ENCODE peak calls at places on chromosome 3, in nine cellular contexts. One of them, this sample, is unnamed.

GRCh38 chr3:8625991-8626390 is 18.6 kb downstream of the SSUH2 start:
- DNase-seq in heart left ventricle: no peak
- DNase-seq in uterus: no peak
- DNase-seq in AG10803: peak
- DNase-seq in lower leg skin: no peak
- DNase-seq in adrenal gland: no peak
- DNase-seq in kidney epithelial cell: no peak
- DNase-seq in fibroblast of lung: no peak
- DNase-seq in left ventricle myocardium inferior: no peak
- DNase-seq in this sample: no peak

GRCh38 chr3:16828815-16829214 is 55.9 kb upstream of the PLCL2 start:
- DNase-seq in heart left ventricle: no peak
- DNase-seq in uterus: no peak
- DNase-seq in AG10803: peak
- DNase-seq in lower leg skin: no peak
- DNase-seq in adrenal gland: peak
- DNase-seq in kidney epithelial cell: no peak
- DNase-seq in fibroblast of lung: peak
- DNase-seq in left ventricle myocardium inferior: no peak
- DNase-seq in this sample: peak

GRCh38 chr3:139302801-139303113 is 41.1 kb upstream of the MRPS22 start:
- DNase-seq in heart left ventricle: no peak
- DNase-seq in uterus: no peak
- DNase-seq in AG10803: no peak
- DNase-seq in lower leg skin: no peak
- DNase-seq in adrenal gland: no peak
- DNase-seq in kidney epithelial cell: no peak
- DNase-seq in fibroblast of lung: no peak
- DNase-seq in left ventricle myocardium inferior: no peak
- DNase-seq in this sample: no peak

GRCh38 chr3:172752651-172753050 is 2.1 kb downstream of the ECT2 start:
- DNase-seq in heart left ventricle: no peak
- DNase-seq in uterus: no peak
- DNase-seq in AG10803: no peak
- DNase-seq in lower leg skin: no peak
- DNase-seq in adrenal gland: no peak
- DNase-seq in kidney epithelial cell: no peak
- DNase-seq in fibroblast of lung: no peak
- DNase-seq in left ventricle myocardium inferior: no peak
- DNase-seq in this sample: no peak

GRCh38 chr3:113668015-113668414 is 28.4 kb downstream of the USF3 start:
- DNase-seq in heart left ventricle: no peak
- DNase-seq in uterus: no peak
- DNase-seq in AG10803: peak
- DNase-seq in lower leg skin: no peak
- DNase-seq in adrenal gland: no peak
- DNase-seq in kidney epithelial cell: peak
- DNase-seq in fibroblast of lung: peak
- DNase-seq in left ventricle myocardium inferior: no peak
- DNase-seq in this sample: peak

GRCh38 chr3:85554153-85554552 is 595.4 kb downstream of the CADM2 start:
- DNase-seq in heart left ventricle: no peak
- DNase-seq in uterus: no peak
- DNase-seq in AG10803: no peak
- DNase-seq in lower leg skin: no peak
- DNase-seq in adrenal gland: no peak
- DNase-seq in kidney epithelial cell: no peak
- DNase-seq in fibroblast of lung: no peak
- DNase-seq in left ventricle myocardium inferior: no peak
- DNase-seq in this sample: no peak

GRCh38 chr3:15514663-15515357 is 6.7 kb downstream of the COLQ start:
- DNase-seq in heart left ventricle: no peak
- DNase-seq in uterus: no peak
- DNase-seq in AG10803: no peak
- DNase-seq in lower leg skin: no peak
- DNase-seq in adrenal gland: no peak
- DNase-seq in kidney epithelial cell: no peak
- DNase-seq in fibroblast of lung: no peak
- DNase-seq in left ventricle myocardium inferior: no peak
- DNase-seq in this sample: no peak

GRCh38 chr3:170589113-170589512 is 3.2 kb upstream of the SLC7A14 start:
- DNase-seq in heart left ventricle: no peak
- DNase-seq in uterus: no peak
- DNase-seq in AG10803: no peak
- DNase-seq in lower leg skin: no peak
- DNase-seq in adrenal gland: no peak
- DNase-seq in kidney epithelial cell: no peak
- DNase-seq in fibroblast of lung: no peak
- DNase-seq in left ventricle myocardium inferior: no peak
- DNase-seq in this sample: no peak

GRCh38 chr3:27570421-27571106 is 86.4 kb upstream of the SLC4A7 start:
- DNase-seq in heart left ventricle: peak
- DNase-seq in uterus: no peak
- DNase-seq in AG10803: peak
- DNase-seq in lower leg skin: peak
- DNase-seq in adrenal gland: peak
- DNase-seq in kidney epithelial cell: no peak
- DNase-seq in fibroblast of lung: no peak
- DNase-seq in left ventricle myocardium inferior: peak
- DNase-seq in this sample: no peak

GRCh38 chr3:115401891-115402501 is 221.3 kb upstream of the GAP43 start:
- DNase-seq in heart left ventricle: no peak
- DNase-seq in uterus: no peak
- DNase-seq in AG10803: peak
- DNase-seq in lower leg skin: no peak
- DNase-seq in adrenal gland: no peak
- DNase-seq in kidney epithelial cell: no peak
- DNase-seq in fibroblast of lung: peak
- DNase-seq in left ventricle myocardium inferior: no peak
- DNase-seq in this sample: no peak

GRCh38 chr3:149267565-149267964 is 45.9 kb upstream of the CP start:
- DNase-seq in heart left ventricle: no peak
- DNase-seq in uterus: no peak
- DNase-seq in AG10803: no peak
- DNase-seq in lower leg skin: no peak
- DNase-seq in adrenal gland: no peak
- DNase-seq in kidney epithelial cell: no peak
- DNase-seq in fibroblast of lung: no peak
- DNase-seq in left ventricle myocardium inferior: no peak
- DNase-seq in this sample: no peak

GRCh38 chr3:149269687-149270086 is 48.1 kb upstream of the CP start:
- DNase-seq in heart left ventricle: no peak
- DNase-seq in uterus: no peak
- DNase-seq in AG10803: no peak
- DNase-seq in lower leg skin: no peak
- DNase-seq in adrenal gland: no peak
- DNase-seq in kidney epithelial cell: no peak
- DNase-seq in fibroblast of lung: no peak
- DNase-seq in left ventricle myocardium inferior: no peak
- DNase-seq in this sample: no peak

GRCh38 chr3:149263856-149264255 is 42.2 kb upstream of the CP start:
- DNase-seq in heart left ventricle: no peak
- DNase-seq in uterus: no peak
- DNase-seq in AG10803: no peak
- DNase-seq in lower leg skin: no peak
- DNase-seq in adrenal gland: no peak
- DNase-seq in kidney epithelial cell: no peak
- DNase-seq in fibroblast of lung: no peak
- DNase-seq in left ventricle myocardium inferior: no peak
- DNase-seq in this sample: no peak

GRCh38 chr3:149270180-149270579 is 48.6 kb upstream of the CP start:
- DNase-seq in heart left ventricle: no peak
- DNase-seq in uterus: no peak
- DNase-seq in AG10803: no peak
- DNase-seq in lower leg skin: no peak
- DNase-seq in adrenal gland: no peak
- DNase-seq in kidney epithelial cell: no peak
- DNase-seq in fibroblast of lung: peak
- DNase-seq in left ventricle myocardium inferior: no peak
- DNase-seq in this sample: no peak

GRCh38 chr3:149266733-149267132 is 45.1 kb upstream of the CP start:
- DNase-seq in heart left ventricle: no peak
- DNase-seq in uterus: no peak
- DNase-seq in AG10803: peak
- DNase-seq in lower leg skin: no peak
- DNase-seq in adrenal gland: no peak
- DNase-seq in kidney epithelial cell: no peak
- DNase-seq in fibroblast of lung: peak
- DNase-seq in left ventricle myocardium inferior: no peak
- DNase-seq in this sample: no peak
- TF ChIP-seq CTCF in heart left ventricle: no peak
- TF ChIP-seq CTCF in uterus: no peak
- TF ChIP-seq CTCF in AG10803: no peak
- TF ChIP-seq CTCF in lower leg skin: no peak
- TF ChIP-seq CTCF in adrenal gland: no peak
- TF ChIP-seq CTCF in kidney epithelial cell: no peak
- TF ChIP-seq CTCF in fibroblast of lung: no peak
- TF ChIP-seq CTCF in left ventricle myocardium inferior: no peak
- TF ChIP-seq CTCF in this sample: no peak

GRCh38 chr3:124982855-124983254 is 48.3 kb upstream of the MUC13 start:
- DNase-seq in heart left ventricle: no peak
- DNase-seq in uterus: no peak
- DNase-seq in AG10803: no peak
- DNase-seq in lower leg skin: no peak
- DNase-seq in adrenal gland: peak
- DNase-seq in kidney epithelial cell: no peak
- DNase-seq in fibroblast of lung: no peak
- DNase-seq in left ventricle myocardium inferior: no peak
- DNase-seq in this sample: peak

GRCh38 chr3:124985358-124985757 is 50.8 kb upstream of the MUC13 start:
- DNase-seq in heart left ventricle: peak
- DNase-seq in uterus: no peak
- DNase-seq in AG10803: peak
- DNase-seq in lower leg skin: peak
- DNase-seq in adrenal gland: no peak
- DNase-seq in kidney epithelial cell: no peak
- DNase-seq in fibroblast of lung: peak
- DNase-seq in left ventricle myocardium inferior: no peak
- DNase-seq in this sample: peak

GRCh38 chr3:124984754-124985153 is 50.2 kb upstream of the MUC13 start:
- DNase-seq in heart left ventricle: no peak
- DNase-seq in uterus: no peak
- DNase-seq in AG10803: no peak
- DNase-seq in lower leg skin: no peak
- DNase-seq in adrenal gland: no peak
- DNase-seq in kidney epithelial cell: no peak
- DNase-seq in fibroblast of lung: no peak
- DNase-seq in left ventricle myocardium inferior: no peak
- DNase-seq in this sample: no peak

GRCh38 chr3:124981472-124981871 is 46.9 kb upstream of the MUC13 start:
- DNase-seq in heart left ventricle: no peak
- DNase-seq in uterus: no peak
- DNase-seq in AG10803: no peak
- DNase-seq in lower leg skin: no peak
- DNase-seq in adrenal gland: no peak
- DNase-seq in kidney epithelial cell: no peak
- DNase-seq in fibroblast of lung: no peak
- DNase-seq in left ventricle myocardium inferior: no peak
- DNase-seq in this sample: no peak

DNA sequence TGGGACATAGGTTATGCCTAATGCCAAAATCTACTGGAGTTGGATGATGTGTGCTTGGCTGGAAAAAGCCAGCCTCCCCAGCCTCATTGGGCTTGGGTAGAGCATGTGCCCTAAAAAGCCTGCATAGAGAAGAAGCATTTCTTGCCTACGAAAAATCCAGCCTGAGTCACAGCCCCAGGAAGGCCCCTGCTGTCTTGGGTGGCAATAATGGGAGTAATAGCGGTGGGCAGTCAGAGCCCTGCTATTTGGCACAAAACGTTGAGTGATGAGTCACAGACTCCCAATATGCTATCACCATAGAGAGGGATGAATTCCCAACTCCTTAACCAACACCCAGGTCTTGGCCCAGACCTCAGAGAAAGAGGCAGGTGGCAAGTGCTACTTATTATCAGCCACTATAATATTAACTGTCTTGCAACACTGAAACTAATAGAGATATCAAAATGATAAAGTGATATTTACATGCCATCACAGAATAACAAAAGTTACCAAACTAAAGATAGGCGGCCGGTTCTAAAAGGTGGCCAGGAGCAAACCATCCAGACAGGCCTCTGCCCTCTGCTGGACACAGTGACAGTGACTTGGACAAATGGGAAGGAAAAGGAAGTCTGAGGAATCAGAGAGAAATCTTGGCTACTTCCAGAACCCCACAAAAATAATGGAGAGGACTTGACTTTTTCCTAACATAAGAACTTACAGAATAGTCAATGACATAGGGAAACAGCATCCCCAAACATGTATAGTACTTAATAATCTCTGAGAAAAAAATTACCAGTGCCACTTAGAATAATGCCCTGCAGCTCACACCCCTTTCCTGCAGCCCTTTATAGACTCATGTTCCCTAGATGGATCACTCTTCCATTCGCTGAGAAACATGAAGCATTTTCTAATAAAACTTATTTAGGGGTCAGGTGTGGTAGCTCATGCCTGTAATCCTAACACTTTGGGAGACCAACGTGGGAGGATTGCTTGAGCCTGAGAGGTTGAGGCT is 51.9 kb upstream of the MUC13 start:
- DNase-seq in heart left ventricle: peak
- DNase-seq in uterus: no peak
- DNase-seq in AG10803: peak
- DNase-seq in lower leg skin: no peak
- DNase-seq in adrenal gland: peak
- DNase-seq in kidney epithelial cell: peak
- DNase-seq in fibroblast of lung: peak
- DNase-seq in left ventricle myocardium inferior: no peak
- DNase-seq in this sample: peak
- TF ChIP-seq CTCF in heart left ventricle: peak
- TF ChIP-seq CTCF in uterus: no peak
- TF ChIP-seq CTCF in AG10803: peak
- TF ChIP-seq CTCF in lower leg skin: no peak
- TF ChIP-seq CTCF in adrenal gland: peak
- TF ChIP-seq CTCF in kidney epithelial cell: peak
- TF ChIP-seq CTCF in fibroblast of lung: peak
- TF ChIP-seq CTCF in left ventricle myocardium inferior: peak
- TF ChIP-seq CTCF in this sample: peak

DNA sequence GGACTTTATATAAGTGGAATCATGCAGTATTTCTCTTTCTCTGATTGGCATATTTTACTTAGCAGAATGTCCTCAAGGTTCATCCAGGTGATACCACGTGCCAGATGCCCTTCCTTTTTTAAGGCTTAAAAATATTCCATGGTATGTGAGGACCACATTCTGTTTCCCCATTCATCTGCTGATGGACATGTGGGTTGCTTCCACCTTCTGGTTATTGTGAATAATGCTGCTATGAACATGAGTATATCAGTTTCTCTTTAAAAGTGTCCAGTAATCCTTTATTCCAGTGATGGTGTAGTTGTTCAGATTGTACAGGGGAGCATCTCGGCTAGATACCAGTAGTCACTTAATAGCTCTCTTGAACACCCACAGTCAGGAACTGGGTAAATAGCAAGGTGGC is 50.4 kb upstream of the ATG7 start:
- DNase-seq in heart left ventricle: no peak
- DNase-seq in uterus: no peak
- DNase-seq in AG10803: no peak
- DNase-seq in lower leg skin: no peak
- DNase-seq in adrenal gland: no peak
- DNase-seq in kidney epithelial cell: no peak
- DNase-seq in fibroblast of lung: no peak
- DNase-seq in left ventricle myocardium inferior: no peak
- DNase-seq in this sample: no peak
- TF ChIP-seq CTCF in heart left ventricle: no peak
- TF ChIP-seq CTCF in uterus: no peak
- TF ChIP-seq CTCF in AG10803: peak
- TF ChIP-seq CTCF in lower leg skin: no peak
- TF ChIP-seq CTCF in adrenal gland: no peak
- TF ChIP-seq CTCF in kidney epithelial cell: no peak
- TF ChIP-seq CTCF in fibroblast of lung: no peak
- TF ChIP-seq CTCF in left ventricle myocardium inferior: peak
- TF ChIP-seq CTCF in this sample: peak

GRCh38 chr3:51311055-51311454 is 74.0 kb upstream of the MANF start:
- DNase-seq in heart left ventricle: no peak
- DNase-seq in uterus: no peak
- DNase-seq in AG10803: peak
- DNase-seq in lower leg skin: no peak
- DNase-seq in adrenal gland: no peak
- DNase-seq in kidney epithelial cell: no peak
- DNase-seq in fibroblast of lung: peak
- DNase-seq in left ventricle myocardium inferior: no peak
- DNase-seq in this sample: peak
- TF ChIP-seq CTCF in heart left ventricle: peak
- TF ChIP-seq CTCF in uterus: no peak
- TF ChIP-seq CTCF in AG10803: peak
- TF ChIP-seq CTCF in lower leg skin: no peak
- TF ChIP-seq CTCF in adrenal gland: peak
- TF ChIP-seq CTCF in kidney epithelial cell: peak
- TF ChIP-seq CTCF in fibroblast of lung: peak
- TF ChIP-seq CTCF in left ventricle myocardium inferior: peak
- TF ChIP-seq CTCF in this sample: peak